ENCODE peak calls at places on chromosomes 4 and X, in six cellular contexts. U is mesenchymal stem cell, L is H9, J is IMR-90, A is H1, Y is mesendoderm. I is an unnamed sample.

GRCh38 chrX:69968956-69969355 is 80.8 kb downstream of the AWAT2 start:
- DNase-seq in U (no peak), Y (no peak), L (no peak), A (no peak), J (no peak), I (no peak)

GRCh38 chrX:145881175-145881867 is 63.7 kb downstream of the SLITRK2 start:
- DNase-seq in J (no peak), L (peak; percentile 35), U (no peak), A (no peak), Y (peak; percentile 63), I (no peak)

GRCh38 chr4:80265571-80266266 is 745 bp upstream of the FGF5 start:
- DNase-seq in J (peak; percentile 92), U (peak; percentile 87), L (peak; percentile 36), A (no peak), Y (peak; percentile 30), I (no peak)

GRCh38 chr4:52643190-52643589 is 15.9 kb downstream of the USP46 start:
- DNase-seq in A (no peak), Y (no peak), L (no peak), U (no peak), J (no peak), I (no peak)

GRCh38 chr4:150297861-150298474 is 219.7 kb downstream of the DCLK2 start:
- DNase-seq in A (no peak), J (peak; percentile 78), Y (peak; percentile 49), L (no peak), U (peak; percentile 61), I (peak; percentile 43)

GRCh38 chr4:81343046-81343445 is 128.0 kb upstream of the PRKG2 start:
- DNase-seq in L (no peak), A (no peak), Y (no peak), U (no peak), J (no peak), I (no peak)

GRCh38 chr4:92265798-92266197 is 38.0 kb upstream of the GRID2 start:
- DNase-seq in Y (no peak), J (no peak), A (no peak), L (no peak), U (no peak), I (no peak)

GRCh38 chr4:105061136-105061696 is 85.5 kb upstream of the TET2 start:
- DNase-seq in L (peak; percentile 32), U (no peak), Y (peak; percentile 78), A (peak; percentile 3), J (peak; percentile 5), I (peak; percentile 20)

GRCh38 chrX:13487731-13488505 is 81.5 kb upstream of the EGFL6 start:
- DNase-seq in Y (peak; percentile 82), A (peak; percentile 19), U (peak; percentile 88), L (peak; percentile 54), J (peak; percentile 88), I (peak; percentile 17)
- H2BK120ac ChIP-seq in Y (no peak overlapping the region), A (peak overlapping the region; percentile 93), U (no peak overlapping the region), L (no peak overlapping the region), J (peak overlapping the region; percentile 99), I (no peak overlapping the region)

DNA sequence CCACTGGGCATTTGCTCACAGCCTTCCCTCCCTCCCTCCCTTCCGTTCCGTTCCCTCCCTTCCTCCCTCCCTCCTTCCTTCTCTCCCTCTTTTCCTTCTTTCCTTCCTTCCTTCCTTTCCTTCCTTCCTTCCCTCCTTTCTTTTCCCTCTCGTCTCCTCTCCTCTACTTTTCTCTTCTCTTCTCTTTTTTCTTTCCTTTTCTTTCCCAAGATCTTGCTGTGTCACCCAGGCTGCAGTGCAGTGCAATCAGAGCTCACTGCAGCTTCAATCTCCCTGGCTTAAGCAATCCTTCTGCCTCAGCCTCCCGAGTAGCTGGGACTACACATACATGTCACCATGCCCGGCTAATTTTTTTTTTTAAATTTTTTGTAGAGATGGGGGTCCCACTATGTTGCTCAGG is 26.7 kb upstream of the ING2 start:
- DNase-seq in A (no peak), U (no peak), Y (no peak), L (no peak), J (no peak), I (no peak)
- H2BK15ac ChIP-seq in A (no peak overlapping the region), U (no peak overlapping the region), Y (no peak overlapping the region), L (no peak overlapping the region), J (no peak overlapping the region), I (no peak overlapping the region)

DNA sequence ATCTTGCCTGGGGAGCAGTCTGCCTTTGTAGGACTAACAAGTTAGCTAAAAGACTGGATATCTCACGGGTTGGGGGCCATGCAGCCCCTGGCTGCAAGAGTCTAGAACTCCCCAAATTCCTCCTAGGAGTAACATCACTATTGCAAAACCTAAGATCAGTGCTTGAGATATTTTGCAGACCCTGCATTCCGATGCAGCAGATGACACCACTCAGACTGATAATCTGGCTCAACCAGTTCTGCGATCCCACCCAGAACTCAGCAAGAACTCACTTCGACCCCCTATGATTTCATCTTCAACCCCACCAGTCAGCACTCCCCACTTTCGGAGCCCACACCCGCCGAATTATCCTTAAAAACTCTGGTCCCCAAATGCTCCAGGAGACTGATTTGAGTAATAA is 834.0 kb downstream of the C4orf33 start:
- DNase-seq in J (no peak), U (no peak), Y (peak; percentile 39), L (peak; percentile 29), A (no peak), I (no peak)
- H4K8ac ChIP-seq in J (no peak overlapping the region), U (no peak overlapping the region), Y (no peak overlapping the region), L (no peak overlapping the region), A (no peak overlapping the region), I (no peak overlapping the region)

GRCh38 chr4:73726000-73726399 is 14.4 kb upstream of the CXCL8 start:
- DNase-seq in U (peak; percentile 93), A (no peak), Y (peak; percentile 91), L (no peak), J (peak; percentile 93), I (peak; percentile 4)
- H2BK120ac ChIP-seq in U (peak overlapping the region; percentile 97), A (no peak overlapping the region), Y (no peak overlapping the region), L (no peak overlapping the region), J (peak overlapping the region; percentile 99), I (no peak overlapping the region)

GRCh38 chr4:154341448-154341847 is 150.2 kb downstream of the DCHS2 start:
- DNase-seq in A (no peak), J (no peak), U (no peak), Y (no peak), L (no peak), I (no peak)
- H2BK15ac ChIP-seq in A (no peak overlapping the region), J (no peak overlapping the region), U (no peak overlapping the region), Y (no peak overlapping the region), L (no peak overlapping the region), I (no peak overlapping the region)

GRCh38 chr4:155666701-155667537 is at the start of gene GUCY1A1:
- DNase-seq in Y (peak; percentile 62), U (peak; percentile 58), J (no peak), L (peak; percentile 63), A (no peak), I (peak; percentile 49)
- H4K8ac ChIP-seq in Y (no peak within 1 kb of the TSS), U (peak within 1 kb of the TSS; percentile 66), J (no peak within 1 kb of the TSS), L (no peak within 1 kb of the TSS), A (no peak within 1 kb of the TSS), I (peak within 1 kb of the TSS; percentile 50)

GRCh38 chr4:6955261-6955911 is 45.8 kb downstream of the TBC1D14 start:
- DNase-seq in Y (no peak), J (no peak), L (no peak), U (no peak), A (no peak), I (no peak)
- H2BK120ac ChIP-seq in Y (no peak overlapping the region), J (no peak overlapping the region), L (no peak overlapping the region), U (no peak overlapping the region), A (no peak overlapping the region), I (no peak overlapping the region)

I was measured in neuronal stem cell.